ENCODE peak calls at places on chromosomes 5 and 9, in nine cellular contexts. S is heart right ventricle; I is A549; A is right cardiac atrium; D is Panc1; O is CD4-positive, CD25-positive, alpha-beta regulatory T cell; T is psoas muscle; Y is upper lobe of left lung; E is HepG2. C is an unnamed sample.
A peak's percentile ranks its signal among the peaks of the same experiment; 100 is the strongest.

GRCh38 chr5:42767491-42768105 is 11.0 kb downstream of the CCDC152 start:
- ATAC-seq in A (no peak), S (peak; percentile 46), D (peak; percentile 58), O (no peak), E (peak; percentile 57), Y (peak; percentile 67), I (peak; percentile 64), T (peak; percentile 74), C (no peak)

GRCh38 chr9:14702200-14702599 is 9.0 kb upstream of the ZDHHC21 start:
- ATAC-seq in E (no peak), O (no peak), I (no peak), S (no peak), A (no peak), T (no peak), Y (no peak), D (no peak), C (no peak)

GRCh38 chr9:129624947-129625346 is 1.0 kb upstream of the NTMT1 start:
- ATAC-seq in O (peak; percentile 41), T (no peak), D (no peak), I (no peak), Y (no peak), S (no peak), A (no peak), E (peak; percentile 12), C (no peak)

GRCh38 chr9:16986441-16987387 is 116.2 kb upstream of the BNC2 start:
- ATAC-seq in E (no peak), T (peak; percentile 72), A (no peak), S (no peak), I (no peak), D (no peak), O (no peak), Y (no peak), C (no peak)

GRCh38 chr5:148844433-148845279 is 18.2 kb downstream of the ADRB2 start:
- ATAC-seq in Y (peak; percentile 22), E (no peak), O (no peak), I (peak; percentile 67), D (peak; percentile 69), T (no peak), A (no peak), S (no peak), C (peak; percentile 28)

GRCh38 chr5:79774171-79774854 is 84.7 kb downstream of the CMYA5 start:
- ATAC-seq in I (peak; percentile 93), A (peak; percentile 68), S (peak; percentile 67), T (peak; percentile 51), E (peak; percentile 100), D (peak; percentile 63), O (no peak), Y (peak; percentile 26), C (no peak)

GRCh38 chr9:124060844-124061605 is 49.5 kb downstream of the LHX2 start:
- ATAC-seq in T (no peak), D (no peak), O (no peak), A (no peak), S (no peak), Y (no peak), E (no peak), I (no peak), C (no peak)

GRCh38 chr5:94562327-94562971 is 56.0 kb downstream of the KIAA0825 start:
- ATAC-seq in S (no peak), D (no peak), Y (no peak), T (no peak), A (no peak), O (no peak), I (no peak), E (no peak), C (no peak)

GRCh38 chr9:114174876-114175771 is 19.8 kb downstream of the COL27A1 start:
- ATAC-seq in A (peak; percentile 51), Y (no peak), E (peak; percentile 82), I (peak; percentile 27), S (peak; percentile 75), O (no peak), D (peak; percentile 74), T (peak; percentile 84), C (peak; percentile 34)

GRCh38 chr5:89309268-89309667 is 426.3 kb upstream of the MEF2C start:
- ATAC-seq in A (no peak), O (no peak), T (no peak), D (no peak), Y (no peak), I (no peak), E (no peak), S (no peak), C (no peak)

GRCh38 chr5:176887252-176887849 is 11.8 kb downstream of the HK3 start:
- ATAC-seq in S (no peak), I (peak; percentile 16), T (no peak), E (peak; percentile 41), D (no peak), Y (no peak), A (no peak), O (no peak), C (no peak)

GRCh38 chr5:131789765-131790164 is 7.1 kb downstream of the FNIP1 start:
- ATAC-seq in Y (no peak), S (no peak), D (no peak), I (no peak), E (no peak), T (no peak), O (no peak), A (no peak), C (no peak)

GRCh38 chr9:121631115-121631514 is 20.3 kb upstream of the DAB2IP start:
- ATAC-seq in O (no peak), A (no peak), E (no peak), S (no peak), D (no peak), I (no peak), Y (no peak), T (no peak), C (no peak)

DNA sequence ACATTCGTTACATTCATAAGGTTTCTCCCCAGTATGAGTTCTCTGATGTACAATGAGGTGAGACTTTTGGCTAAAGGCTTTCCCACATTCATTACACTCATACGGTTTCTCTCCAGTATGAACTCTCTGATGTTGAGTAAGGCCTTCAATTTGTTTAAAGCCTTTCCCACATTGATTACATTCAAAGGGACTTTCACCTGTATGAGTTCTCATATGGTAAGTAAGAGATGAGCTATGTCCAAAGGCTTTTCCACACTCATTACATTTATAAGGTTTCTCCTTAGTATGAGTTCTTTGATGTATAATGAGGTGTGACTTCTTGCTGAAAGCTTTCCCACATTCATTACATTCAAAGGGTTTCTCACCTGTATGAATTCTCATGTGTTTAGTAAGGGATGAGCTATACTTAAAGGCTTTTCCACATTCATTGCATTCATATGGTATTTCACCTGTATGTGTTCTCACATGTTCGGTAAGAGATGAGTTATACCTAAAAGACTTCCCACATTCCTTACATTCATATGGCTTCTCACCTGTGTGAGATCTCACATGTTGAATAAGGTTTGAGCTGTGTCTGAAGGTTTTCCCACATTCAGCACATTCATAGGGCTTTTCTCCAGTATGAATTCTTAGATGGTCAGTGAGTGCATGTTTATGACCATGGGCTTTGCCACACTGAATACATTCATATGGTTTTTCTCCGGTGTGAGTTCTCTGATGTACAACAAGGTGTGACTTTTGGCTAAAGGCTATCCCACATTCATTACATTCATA is 13.5 kb downstream of the ZFP37 start:
- ATAC-seq in Y (no peak), D (no peak), I (no peak), T (no peak), O (no peak), A (no peak), E (no peak), S (no peak), C (no peak)
- H3K9me3 ChIP-seq in Y (peaks cover 100% of the 10 kb centered on the region), D (peaks cover 48% of the 10 kb centered on the region), I (peaks cover 97% of the 10 kb centered on the region), T (peaks cover 100% of the 10 kb centered on the region), O (peaks cover 94% of the 10 kb centered on the region), A (peaks cover 3% of the 10 kb centered on the region), E (peaks cover 93% of the 10 kb centered on the region), S (peaks cover 21% of the 10 kb centered on the region), C (peaks cover 100% of the 10 kb centered on the region)

GRCh38 chr5:179298181-179298993 is 46.9 kb downstream of the ADAMTS2 start:
- ATAC-seq in O (no peak), T (no peak), S (no peak), I (no peak), A (no peak), Y (no peak), D (no peak), E (no peak), C (no peak)
- H3K9me3 ChIP-seq in O (no peaks in the 10 kb centered on the region), T (no peaks in the 10 kb centered on the region), S (no peaks in the 10 kb centered on the region), I (peaks cover 4% of the 10 kb centered on the region), A (no peaks in the 10 kb centered on the region), Y (no peaks in the 10 kb centered on the region), D (no peaks in the 10 kb centered on the region), E (no peaks in the 10 kb centered on the region), C (no peaks in the 10 kb centered on the region)

GRCh38 chr5:119301210-119301609 is 54.6 kb upstream of the TNFAIP8 start:
- ATAC-seq in T (no peak), E (no peak), D (no peak), S (no peak), O (no peak), A (no peak), I (no peak), Y (no peak), C (no peak)
- H3K9me3 ChIP-seq in T (no peaks in the 10 kb centered on the region), E (no peaks in the 10 kb centered on the region), D (no peaks in the 10 kb centered on the region), S (no peaks in the 10 kb centered on the region), O (no peaks in the 10 kb centered on the region), A (no peaks in the 10 kb centered on the region), I (no peaks in the 10 kb centered on the region), Y (no peaks in the 10 kb centered on the region), C (no peaks in the 10 kb centered on the region)

DNA sequence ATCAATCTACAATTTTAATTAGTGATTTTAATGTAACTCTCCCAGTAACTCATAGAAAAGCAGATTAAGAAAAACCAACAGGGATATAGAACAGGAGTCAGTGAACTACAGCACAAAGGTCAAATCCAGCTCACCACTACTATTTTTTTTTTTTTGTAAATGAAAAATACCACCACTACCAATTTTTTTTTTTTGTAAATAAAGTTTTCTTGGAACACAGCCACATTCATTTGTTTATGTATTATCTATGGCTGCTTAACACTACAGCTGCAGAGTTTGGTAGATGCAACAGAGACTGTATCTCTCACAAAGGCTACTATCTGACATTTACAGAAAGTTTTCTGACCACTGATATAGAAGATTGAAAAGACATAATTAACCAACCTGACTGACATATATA is 11.7 kb downstream of the ZNF510 start:
- ATAC-seq in O (no peak), S (no peak), I (no peak), D (no peak), E (no peak), Y (no peak), A (no peak), T (no peak), C (no peak)
- H3K9me3 ChIP-seq in O (peaks cover 94% of the 10 kb centered on the region), S (no peaks in the 10 kb centered on the region), I (peaks cover 97% of the 10 kb centered on the region), D (peaks cover 64% of the 10 kb centered on the region), E (peaks cover 92% of the 10 kb centered on the region), Y (peaks cover 97% of the 10 kb centered on the region), A (peaks cover 13% of the 10 kb centered on the region), T (peaks cover 96% of the 10 kb centered on the region), C (peaks cover 5% of the 10 kb centered on the region)

GRCh38 chr5:133400120-133400519 is 212.2 kb downstream of the FSTL4 start:
- ATAC-seq in T (no peak), S (no peak), E (no peak), A (no peak), O (no peak), D (no peak), Y (no peak), I (no peak), C (no peak)
- H3K9me3 ChIP-seq in T (no peaks in the 10 kb centered on the region), S (no peaks in the 10 kb centered on the region), E (no peaks in the 10 kb centered on the region), A (no peaks in the 10 kb centered on the region), O (no peaks in the 10 kb centered on the region), D (no peaks in the 10 kb centered on the region), Y (no peaks in the 10 kb centered on the region), I (no peaks in the 10 kb centered on the region), C (no peaks in the 10 kb centered on the region)